ENCODE peak calls at places on chromosomes 1 and 21, in four cellular contexts. J is BJ; F is AG10803; G is CD4-positive, alpha-beta T cell. D is an unnamed sample.
A peak's percentile ranks its signal among the peaks of the same experiment; 100 is the strongest.

GRCh38 chr1:184801503-184801902 is 46.8 kb upstream of the EDEM3 start:
- DNase-seq in F (peak; percentile 86), J (no peak), G (no peak), D (no peak)

GRCh38 chr1:155282488-155283086 is 5.3 kb downstream of the HCN3 start:
- DNase-seq in J (no peak), F (no peak), G (no peak), D (no peak)

GRCh38 chr1:231512147-231512698 is 16.2 kb upstream of the TSNAX start:
- DNase-seq in G (no peak), F (peak; percentile 82), J (peak; percentile 51), D (peak; percentile 91)

GRCh38 chr1:29271724-29272123 is 35.4 kb downstream of the PTPRU start:
- DNase-seq in J (peak; percentile 44), G (no peak), F (peak; percentile 84), D (peak; percentile 84)

GRCh38 chr1:155218854-155219591 is 10.5 kb downstream of the MTX1 start:
- DNase-seq in F (peak; percentile 51), J (no peak), G (no peak), D (no peak)

GRCh38 chr1:38872401-38873026 is 634 bp downstream of the MYCBP start:
- DNase-seq in J (no peak), G (peak; percentile 13), F (peak; percentile 27), D (no peak)

GRCh38 chr1:118973536-118974160 is 14.5 kb downstream of the TBX15 start:
- DNase-seq in F (peak; percentile 91), G (no peak), J (no peak), D (no peak)

GRCh38 chr1:24151175-24151533 is 8.2 kb upstream of the IL22RA1 start:
- DNase-seq in F (no peak), G (no peak), J (no peak), D (peak; percentile 74)

GRCh38 chr1:216237927-216238550 is 185.2 kb downstream of the USH2A start:
- DNase-seq in F (no peak), J (no peak), G (no peak), D (no peak)

GRCh38 chr1:216238844-216239243 is 184.4 kb downstream of the USH2A start:
- DNase-seq in F (no peak), G (no peak), J (no peak), D (no peak)
- TF ChIP-seq CTCF in F (no peak), G (no peak), J (no peak), D (no peak)

DNA sequence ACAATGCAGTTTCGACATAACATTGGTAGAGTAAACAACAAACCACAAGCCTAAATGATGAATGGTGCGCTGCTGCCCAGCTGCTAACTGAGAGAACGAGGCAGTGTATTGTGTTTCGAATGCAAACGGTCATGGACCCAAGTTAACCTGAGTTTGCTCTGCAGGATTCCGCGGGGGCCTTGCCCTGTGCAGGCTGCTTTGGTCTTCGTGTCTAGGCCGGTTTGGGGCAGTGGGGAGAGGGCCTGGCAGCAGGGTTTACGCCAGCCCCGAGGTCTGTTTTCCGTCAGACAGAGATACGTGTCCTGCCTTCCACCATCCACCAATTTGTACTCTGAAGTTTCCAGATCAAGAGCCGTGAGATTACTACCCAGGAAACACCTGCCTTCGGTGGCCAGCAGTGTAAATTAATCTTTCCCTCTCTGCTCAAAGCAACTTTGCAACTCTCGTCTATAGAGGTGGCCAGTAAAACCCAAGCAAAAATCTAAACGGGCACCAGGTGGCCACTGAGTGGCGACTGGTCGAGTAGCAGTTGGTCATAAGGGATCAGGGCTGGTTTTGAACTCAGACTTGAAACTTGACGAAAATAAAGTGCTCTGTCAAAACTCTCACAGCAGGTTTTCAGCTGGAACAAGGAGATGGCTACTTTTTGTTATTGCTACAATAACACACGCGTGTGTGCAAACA is 6.3 kb upstream of the PRDM15 start:
- DNase-seq in G (no peak), F (no peak), J (no peak), D (no peak)
- TF ChIP-seq CTCF in G (no peak), F (no peak), J (no peak), D (no peak)

GRCh38 chr1:21301794-21302440 is 11.7 kb upstream of the ECE1 start:
- DNase-seq in J (no peak), G (no peak), F (no peak), D (no peak)

GRCh38 chr1:21305155-21305899 is 15.1 kb upstream of the ECE1 start:
- DNase-seq in F (no peak), G (no peak), J (no peak), D (no peak)

GRCh38 chr1:21304488-21304887 is 14.2 kb upstream of the ECE1 start:
- DNase-seq in J (no peak), F (no peak), G (no peak), D (no peak)

GRCh38 chr1:21300774-21301173 is 10.5 kb upstream of the ECE1 start:
- DNase-seq in G (no peak), J (no peak), F (no peak), D (no peak)

GRCh38 chr1:21302747-21303715 is 12.8 kb upstream of the ECE1 start:
- DNase-seq in J (peak; percentile 88), F (peak; percentile 96), G (no peak), D (no peak)
- TF ChIP-seq CTCF in J (no peak), F (peak; percentile 39), G (no peak), D (peak; percentile 65)

GRCh38 chr1:99647460-99647859 is 1.5 kb downstream of the PALMD start:
- DNase-seq in G (no peak), J (no peak), F (no peak), D (no peak)

GRCh38 chr1:99645699-99646531 is at the start of gene PALMD:
- DNase-seq in G (no peak), J (no peak), F (peak; percentile 24), D (peak; percentile 61)

GRCh38 chr1:99650021-99650420 is 4.1 kb downstream of the PALMD start:
- DNase-seq in J (no peak), G (no peak), F (no peak), D (no peak)

GRCh38 chr1:99646885-99647284 is 972 bp downstream of the PALMD start:
- DNase-seq in G (no peak), F (no peak), J (no peak), D (no peak)

GRCh38 chr1:99648107-99648506 is 2.2 kb downstream of the PALMD start:
- DNase-seq in G (no peak), F (no peak), J (no peak), D (peak; percentile 71)
- TF ChIP-seq CTCF in G (no peak), F (no peak), J (no peak), D (peak; percentile 77)

DNA sequence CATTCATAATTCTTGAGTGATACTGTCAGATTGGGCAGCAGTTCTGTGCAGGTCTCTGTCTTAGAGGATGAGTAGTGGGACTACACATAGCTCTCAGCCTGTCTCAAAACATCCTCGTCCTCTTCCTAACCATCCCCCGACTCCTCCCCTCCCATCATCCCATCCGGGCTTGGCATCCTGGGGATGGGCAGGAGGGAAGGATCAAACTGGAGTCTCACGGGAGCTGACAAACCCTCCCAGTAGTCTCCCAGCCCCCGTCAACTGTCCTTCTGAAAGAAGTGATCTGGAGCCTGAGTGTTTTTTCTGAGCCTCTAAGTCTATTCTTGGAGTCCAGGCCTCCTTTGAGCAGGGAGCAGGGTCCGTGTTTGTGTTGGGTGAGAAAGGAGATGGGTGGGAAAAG is 102.0 kb downstream of the PAX7 start:
- DNase-seq in F (no peak), G (no peak), J (no peak), D (no peak)
- TF ChIP-seq CTCF in F (no peak), G (no peak), J (no peak), D (no peak)

D was measured in HepG2.